ENCODE peak calls at places on chromosomes 1 and 21, in seven cellular contexts. T is upper lobe of right lung, H is HCT116, N is prostate gland, O is PC-3, P is transverse colon, D is hepatocyte. Y is an unnamed sample.

GRCh38 chr1:66940968-66941367 is 16.2 kb downstream of the MIER1 start:
- DNase-seq in T (no peak), H (no peak), N (no peak), O (no peak), P (no peak), D (peak; percentile 19), Y (no peak)

GRCh38 chr1:174352117-174352516 is 95.6 kb upstream of the GPR52 start:
- DNase-seq in T (no peak), H (no peak), N (no peak), O (no peak), P (no peak), D (no peak), Y (no peak)

GRCh38 chr1:200409203-200409760 is 554 bp downstream of the ZNF281 start:
- DNase-seq in T (peak; percentile 76), H (no peak), N (peak; percentile 25), O (no peak), P (peak; percentile 53), D (peak; percentile 53), Y (peak; percentile 38)

GRCh38 chr21:34593954-34594531 is 20.9 kb downstream of the RCAN1 start:
- DNase-seq in T (no peak), H (no peak), N (no peak), O (no peak), P (no peak), D (no peak), Y (no peak)

GRCh38 chr21:36178349-36178748 is 21.7 kb downstream of the DOP1B start:
- DNase-seq in T (no peak), H (no peak), N (no peak), O (no peak), P (no peak), D (no peak), Y (no peak)

GRCh38 chr1:107483949-107484348 is 343.1 kb downstream of the NTNG1 start:
- DNase-seq in T (no peak), H (no peak), N (no peak), O (no peak), P (no peak), D (no peak), Y (no peak)

GRCh38 chr1:6435129-6435528 is 10.6 kb downstream of the ESPN start:
- DNase-seq in T (no peak), H (no peak), N (no peak), O (no peak), P (no peak), D (no peak), Y (no peak)

GRCh38 chr1:222880586-222880985 is 65.7 kb downstream of the DISP1 start:
- DNase-seq in T (no peak), H (peak; percentile 34), N (no peak), O (peak; percentile 84), P (no peak), D (no peak), Y (no peak)

GRCh38 chr1:39738622-39739366 is at the start of gene PPIE:
- DNase-seq in T (peak; percentile 98), H (peak; percentile 91), N (peak; percentile 93), O (peak; percentile 82), P (peak; percentile 96), D (peak; percentile 96), Y (peak; percentile 81)

GRCh38 chr1:20530261-20530660 is 22.1 kb upstream of the FAM43B start:
- DNase-seq in T (no peak), H (no peak), N (no peak), O (no peak), P (no peak), D (no peak), Y (no peak)

GRCh38 chr1:116496380-116496779 is 74.4 kb downstream of the CD58 start:
- DNase-seq in T (no peak), H (no peak), N (no peak), O (peak; percentile 24), P (no peak), D (peak; percentile 34), Y (no peak)

GRCh38 chr1:108108119-108108518 is 92.0 kb downstream of the SLC25A24 start:
- DNase-seq in T (no peak), H (no peak), N (no peak), O (no peak), P (no peak), D (no peak), Y (no peak)

GRCh38 chr1:12475947-12476346 is 142.1 kb downstream of the DHRS3 start:
- DNase-seq in T (no peak), H (no peak), N (peak; percentile 80), O (peak; percentile 73), P (no peak), D (no peak), Y (no peak)

GRCh38 chr1:160340146-160340545 is 2.9 kb downstream of the COPA start:
- DNase-seq in T (no peak), H (no peak), N (no peak), O (no peak), P (no peak), D (no peak), Y (no peak)
- H3K4me1 ChIP-seq in T (peaks cover 33% of the 10 kb centered on the region), H (peaks cover 4% of the 10 kb centered on the region), N (peaks cover 4% of the 10 kb centered on the region), O (peaks cover 21% of the 10 kb centered on the region), P (peaks cover 22% of the 10 kb centered on the region), D (peaks cover 12% of the 10 kb centered on the region), Y (peaks cover 6% of the 10 kb centered on the region)

DNA sequence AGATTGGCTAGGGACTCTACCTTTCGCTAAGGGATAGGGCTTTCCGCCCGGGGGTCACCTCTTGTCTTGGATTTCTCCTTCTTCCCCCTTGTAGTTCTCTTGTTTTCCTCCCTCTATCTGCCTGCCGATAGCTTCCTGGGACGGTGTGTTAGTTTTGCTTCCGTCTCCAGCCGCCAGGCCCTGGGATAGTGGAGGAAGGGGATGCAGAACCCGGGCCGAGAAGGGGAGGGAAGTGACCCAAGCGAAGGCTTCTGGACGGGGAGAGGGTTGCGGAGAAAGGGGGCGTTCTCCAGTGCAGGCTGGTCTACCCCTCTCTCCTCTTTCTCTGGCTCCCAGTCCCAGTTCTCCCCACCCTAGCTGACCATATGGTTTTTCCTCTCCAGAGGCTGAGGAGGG is 871 bp downstream of the TUFT1 start:
- DNase-seq in T (no peak), H (no peak), N (no peak), O (peak; percentile 37), P (peak; percentile 48), D (peak; percentile 34), Y (peak; percentile 33)
- TF ChIP-seq CTCF in T (no peak), H (no peak), N (no peak), O (no peak), P (no peak), D (no peak), Y (no peak)

GRCh38 chr21:25626752-25627151 is 12.3 kb upstream of the JAM2 start:
- DNase-seq in T (no peak), H (no peak), N (peak; percentile 19), O (peak; percentile 4), P (no peak), D (peak; percentile 22), Y (no peak)
- H3K27me3 ChIP-seq in T (no peaks in the 10 kb centered on the region), H (no peaks in the 10 kb centered on the region), N (no peaks in the 10 kb centered on the region), O (no peaks in the 10 kb centered on the region), P (no peaks in the 10 kb centered on the region), D (no peaks in the 10 kb centered on the region), Y (no peaks in the 10 kb centered on the region)

GRCh38 chr1:8873001-8873400 is 5.5 kb downstream of the ENO1 start:
- DNase-seq in T (no peak), H (no peak), N (no peak), O (no peak), P (no peak), D (no peak), Y (no peak)

GRCh38 chr1:8874230-8875201 is 4.0 kb downstream of the ENO1 start:
- DNase-seq in T (no peak), H (no peak), N (no peak), O (no peak), P (no peak), D (no peak), Y (no peak)

GRCh38 chr1:8876099-8876496 is 2.4 kb downstream of the ENO1 start:
- DNase-seq in T (no peak), H (no peak), N (no peak), O (no peak), P (no peak), D (no peak), Y (no peak)

GRCh38 chr1:8873506-8874229 is 4.8 kb downstream of the ENO1 start:
- DNase-seq in T (peak; percentile 86), H (peak; percentile 91), N (peak; percentile 80), O (peak; percentile 99), P (peak; percentile 87), D (peak; percentile 92), Y (no peak)

GRCh38 chr1:8875216-8875861 is 3.1 kb downstream of the ENO1 start:
- DNase-seq in T (no peak), H (no peak), N (no peak), O (no peak), P (no peak), D (no peak), Y (no peak)
- H3K4me1 ChIP-seq in T (peaks cover 73% of the 10 kb centered on the region), H (peaks cover 50% of the 10 kb centered on the region), N (peaks cover 8% of the 10 kb centered on the region), O (peaks cover 64% of the 10 kb centered on the region), P (peaks cover 80% of the 10 kb centered on the region), D (peaks cover 63% of the 10 kb centered on the region), Y (peaks cover 16% of the 10 kb centered on the region)

GRCh38 chr1:202207292-202207691 is 13.7 kb downstream of the LGR6 start:
- DNase-seq in T (no peak), H (no peak), N (peak; percentile 64), O (peak; percentile 59), P (no peak), D (peak; percentile 74), Y (no peak)
- TF ChIP-seq CTCF in T (no peak), H (peak; percentile 17), N (no peak), O (peak; percentile 37), P (no peak), D (peak; percentile 29), Y (no peak)

DNA sequence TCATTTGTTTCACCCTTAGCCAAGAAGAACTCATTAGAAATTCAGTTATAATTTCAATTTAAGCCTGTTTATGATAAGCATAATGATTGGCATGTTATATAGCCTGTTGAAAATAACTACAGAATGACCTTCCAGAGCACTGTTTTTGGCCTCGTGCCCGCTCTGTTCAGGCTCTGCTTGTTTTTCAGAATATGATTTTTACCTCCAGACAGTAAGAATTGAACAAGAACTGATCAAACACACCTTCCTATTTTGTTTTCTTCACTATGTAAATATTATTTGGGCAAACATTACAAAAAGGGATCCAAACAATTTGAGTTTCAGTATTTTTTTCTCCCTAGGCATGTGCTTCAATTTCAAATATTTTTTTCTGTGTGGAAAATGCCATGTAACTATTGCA is 48.1 kb upstream of the ANGPTL1 start:
- DNase-seq in T (no peak), H (no peak), N (no peak), O (no peak), P (no peak), D (no peak), Y (no peak)
- H3K27me3 ChIP-seq in T (no peaks in the 10 kb centered on the region), H (no peaks in the 10 kb centered on the region), N (no peaks in the 10 kb centered on the region), O (no peaks in the 10 kb centered on the region), P (no peaks in the 10 kb centered on the region), D (no peaks in the 10 kb centered on the region), Y (no peaks in the 10 kb centered on the region)

GRCh38 chr1:172670791-172671190 is 11.9 kb downstream of the FASLG start:
- DNase-seq in T (no peak), H (no peak), N (no peak), O (no peak), P (no peak), D (no peak), Y (no peak)

GRCh38 chr1:172671591-172671990 is 12.7 kb downstream of the FASLG start:
- DNase-seq in T (no peak), H (no peak), N (no peak), O (peak; percentile 79), P (no peak), D (peak; percentile 33), Y (peak; percentile 55)

GRCh38 chr1:172678990-172679772 is 20.3 kb downstream of the FASLG start:
- DNase-seq in T (no peak), H (no peak), N (no peak), O (no peak), P (peak; percentile 33), D (peak; percentile 75), Y (peak; percentile 63)

GRCh38 chr1:172673761-172674160 is 14.9 kb downstream of the FASLG start:
- DNase-seq in T (no peak), H (no peak), N (no peak), O (peak; percentile 82), P (no peak), D (no peak), Y (no peak)

GRCh38 chr1:172674831-172675613 is 16.1 kb downstream of the FASLG start:
- DNase-seq in T (no peak), H (no peak), N (no peak), O (no peak), P (no peak), D (no peak), Y (no peak)
- H3K4me1 ChIP-seq in T (no peaks in the 10 kb centered on the region), H (no peaks in the 10 kb centered on the region), N (no peaks in the 10 kb centered on the region), O (peaks cover 15% of the 10 kb centered on the region), P (peaks cover 3% of the 10 kb centered on the region), D (peaks cover 14% of the 10 kb centered on the region), Y (peaks cover 21% of the 10 kb centered on the region)

Y was measured in Caco-2.